ENCODE peak calls at places on chromosomes 6 and 20, in nine cellular contexts. O, N, S, H, L, V, C, K and T are unnamed samples.

GRCh38 chr6:118860880-118861279 is 33.1 kb upstream of the ASF1A start:
- DNase-seq in O (no peak), N (no peak), S (no peak), H (no peak), L (no peak), V (no peak), C (no peak), K (peak), T (no peak)

GRCh38 chr20:63016514-63017075 is 9.8 kb upstream of the BHLHE23 start:
- DNase-seq in O (no peak), N (no peak), S (peak), H (no peak), L (no peak), V (no peak), C (no peak), K (no peak), T (no peak)

GRCh38 chr6:150646228-150646627 is 46.5 kb downstream of the PLEKHG1 start:
- DNase-seq in O (no peak), N (no peak), S (no peak), H (no peak), L (no peak), V (no peak), C (no peak), K (no peak), T (no peak)

GRCh38 chr6:170088349-170088951 is 202.4 kb downstream of the DLL1 start:
- DNase-seq in O (peak), N (no peak), S (peak), H (no peak), L (peak), V (peak), C (no peak), K (no peak), T (peak)

GRCh38 chr6:14082287-14082686 is 35.3 kb upstream of the CD83 start:
- DNase-seq in O (no peak), N (no peak), S (no peak), H (no peak), L (no peak), V (no peak), C (no peak), K (no peak), T (no peak)

GRCh38 chr6:170212956-170213636 is 77.8 kb downstream of the DLL1 start:
- DNase-seq in O (no peak), N (no peak), S (no peak), H (no peak), L (no peak), V (no peak), C (no peak), K (no peak), T (peak)

GRCh38 chr6:144758602-144759001 is 473.5 kb downstream of the UTRN start:
- DNase-seq in O (no peak), N (peak), S (no peak), H (peak), L (no peak), V (no peak), C (no peak), K (no peak), T (no peak)

GRCh38 chr20:48616481-48616880 is 211.3 kb downstream of the PREX1 start:
- DNase-seq in O (no peak), N (no peak), S (peak), H (no peak), L (no peak), V (peak), C (no peak), K (no peak), T (no peak)

GRCh38 chr6:43471399-43471798 is 6.0 kb upstream of the TJAP1 start:
- DNase-seq in O (no peak), N (no peak), S (no peak), H (no peak), L (no peak), V (no peak), C (no peak), K (no peak), T (no peak)

GRCh38 chr6:21005816-21006553 is 471.7 kb downstream of the CDKAL1 start:
- DNase-seq in O (peak), N (peak), S (no peak), H (peak), L (no peak), V (no peak), C (no peak), K (peak), T (no peak)

GRCh38 chr6:117677553-117678131 is 2.4 kb downstream of the NUS1 start:
- DNase-seq in O (no peak), N (peak), S (no peak), H (peak), L (no peak), V (no peak), C (no peak), K (no peak), T (no peak)

GRCh38 chr6:168038576-168039140 is 40.4 kb downstream of the FRMD1 start:
- DNase-seq in O (no peak), N (no peak), S (no peak), H (no peak), L (no peak), V (no peak), C (no peak), K (no peak), T (no peak)

GRCh38 chr20:2942439-2942838 is 69.2 kb downstream of the PTPRA start:
- DNase-seq in O (no peak), N (peak), S (no peak), H (peak), L (no peak), V (no peak), C (no peak), K (no peak), T (no peak)

GRCh38 chr6:79513111-79513510 is 24.1 kb downstream of the LCA5 start:
- DNase-seq in O (no peak), N (no peak), S (no peak), H (no peak), L (no peak), V (no peak), C (no peak), K (no peak), T (no peak)

GRCh38 chr6:146381486-146381885 is 162.1 kb upstream of the RAB32 start:
- DNase-seq in O (no peak), N (peak), S (no peak), H (no peak), L (no peak), V (no peak), C (no peak), K (no peak), T (no peak)

GRCh38 chr20:1844723-1845523 is 50.3 kb upstream of the SIRPA start:
- DNase-seq in O (peak), N (peak), S (peak), H (peak), L (no peak), V (no peak), C (no peak), K (peak), T (no peak)

GRCh38 chr6:81450180-81450579 is 302.3 kb downstream of the TENT5A start:
- DNase-seq in O (peak), N (peak), S (no peak), H (peak), L (no peak), V (no peak), C (no peak), K (peak), T (no peak)

GRCh38 chr6:34237722-34238506 is 1.2 kb downstream of the HMGA1 start:
- DNase-seq in O (peak), N (peak), S (peak), H (no peak), L (no peak), V (no peak), C (peak), K (peak), T (peak)

GRCh38 chr6:131795366-131795765 is 12.5 kb upstream of the ENPP1 start:
- DNase-seq in O (no peak), N (no peak), S (no peak), H (no peak), L (no peak), V (no peak), C (no peak), K (no peak), T (no peak)

GRCh38 chr20:56897318-56897962 is 268.3 kb downstream of the TFAP2C start:
- DNase-seq in O (no peak), N (no peak), S (no peak), H (no peak), L (no peak), V (no peak), C (no peak), K (no peak), T (no peak)

GRCh38 chr6:133241088-133241900 is at the start of gene EYA4:
- DNase-seq in O (no peak), N (peak), S (no peak), H (peak), L (no peak), V (no peak), C (no peak), K (no peak), T (peak)

GRCh38 chr6:12060780-12061619 is 48.9 kb downstream of the HIVEP1 start:
- DNase-seq in O (peak), N (peak), S (peak), H (peak), L (no peak), V (no peak), C (peak), K (peak), T (no peak)

GRCh38 chr6:138428943-138429616 is 25.1 kb downstream of the HEBP2 start:
- DNase-seq in O (peak), N (peak), S (no peak), H (peak), L (no peak), V (no peak), C (no peak), K (peak), T (no peak)

GRCh38 chr6:67285770-67286495 is 1349.1 kb upstream of the ADGRB3 start:
- DNase-seq in O (no peak), N (peak), S (no peak), H (peak), L (no peak), V (no peak), C (no peak), K (no peak), T (no peak)

GRCh38 chr20:21395666-21396044 is 1.7 kb downstream of the NKX2-4 start:
- DNase-seq in O (peak), N (no peak), S (no peak), H (no peak), L (no peak), V (no peak), C (peak), K (no peak), T (peak)

GRCh38 chr6:91299544-91300491 is 712.9 kb upstream of the MAP3K7 start:
- DNase-seq in O (no peak), N (peak), S (no peak), H (peak), L (no peak), V (no peak), C (no peak), K (peak), T (no peak)

GRCh38 chr20:45823949-45824835 is 2.9 kb downstream of the TNNC2 start:
- DNase-seq in O (peak), N (peak), S (peak), H (peak), L (no peak), V (no peak), C (peak), K (peak), T (no peak)

GRCh38 chr6:134414793-134415192 is 96.9 kb upstream of the SGK1 start:
- DNase-seq in O (no peak), N (no peak), S (no peak), H (no peak), L (no peak), V (no peak), C (no peak), K (no peak), T (no peak)

GRCh38 chr20:49937023-49937929 is 1.1 kb downstream of the RNF114 start:
- DNase-seq in O (peak), N (no peak), S (no peak), H (no peak), L (no peak), V (no peak), C (no peak), K (peak), T (no peak)

GRCh38 chr20:14721926-14722325 is 384.5 kb upstream of the FLRT3 start:
- DNase-seq in O (no peak), N (peak), S (no peak), H (no peak), L (no peak), V (no peak), C (no peak), K (no peak), T (no peak)

GRCh38 chr6:155093430-155093829 is 98.3 kb downstream of the TIAM2 start:
- DNase-seq in O (no peak), N (no peak), S (no peak), H (no peak), L (no peak), V (no peak), C (no peak), K (peak), T (no peak)

GRCh38 chr6:55568779-55569439 is 10.1 kb downstream of the HMGCLL1 start:
- DNase-seq in O (no peak), N (peak), S (no peak), H (peak), L (no peak), V (no peak), C (no peak), K (no peak), T (no peak)

GRCh38 chr6:34478796-34479195 is 12.9 kb downstream of the PACSIN1 start:
- DNase-seq in O (no peak), N (no peak), S (no peak), H (no peak), L (no peak), V (no peak), C (no peak), K (no peak), T (no peak)

GRCh38 chr6:33908025-33908424 is 104.2 kb upstream of the MLN start:
- DNase-seq in O (peak), N (no peak), S (no peak), H (no peak), L (no peak), V (no peak), C (no peak), K (no peak), T (no peak)

GRCh38 chr6:169229611-169230321 is 23.9 kb downstream of the THBS2 start:
- DNase-seq in O (no peak), N (peak), S (no peak), H (no peak), L (peak), V (no peak), C (no peak), K (no peak), T (no peak)

GRCh38 chr6:24825130-24825630 is 26.5 kb upstream of the ARMH2 start:
- DNase-seq in O (no peak), N (no peak), S (no peak), H (no peak), L (no peak), V (no peak), C (no peak), K (no peak), T (no peak)

GRCh38 chr6:166488081-166488685 is 98.3 kb downstream of the RAMACL start:
- DNase-seq in O (peak), N (peak), S (peak), H (peak), L (no peak), V (no peak), C (peak), K (peak), T (no peak)

GRCh38 chr6:43774776-43775583 is 5.0 kb downstream of the VEGFA start:
- DNase-seq in O (peak), N (peak), S (peak), H (peak), L (no peak), V (peak), C (peak), K (peak), T (peak)

GRCh38 chr6:35025241-35026188 is 115.6 kb downstream of the TCP11 start:
- DNase-seq in O (no peak), N (peak), S (no peak), H (no peak), L (no peak), V (no peak), C (no peak), K (no peak), T (no peak)

GRCh38 chr20:32050851-32051556 is 1.0 kb upstream of the HCK start:
- DNase-seq in O (peak), N (no peak), S (peak), H (no peak), L (no peak), V (no peak), C (no peak), K (peak), T (no peak)

GRCh38 chr6:89311530-89311852 is 3.6 kb downstream of the GABRR2 start:
- DNase-seq in O (no peak), N (no peak), S (no peak), H (no peak), L (no peak), V (no peak), C (no peak), K (no peak), T (no peak)

GRCh38 chr6:89314692-89315091 is 407 bp downstream of the GABRR2 start:
- DNase-seq in O (no peak), N (no peak), S (no peak), H (no peak), L (no peak), V (no peak), C (no peak), K (no peak), T (no peak)

GRCh38 chr6:89310929-89311328 is 4.2 kb downstream of the GABRR2 start:
- DNase-seq in O (no peak), N (no peak), S (no peak), H (no peak), L (no peak), V (no peak), C (no peak), K (no peak), T (no peak)

GRCh38 chr6:89313006-89313405 is 2.1 kb downstream of the GABRR2 start:
- DNase-seq in O (no peak), N (peak), S (no peak), H (peak), L (no peak), V (no peak), C (no peak), K (no peak), T (no peak)

GRCh38 chr6:89311853-89312531 is 3.1 kb downstream of the GABRR2 start:
- DNase-seq in O (no peak), N (peak), S (peak), H (peak), L (peak), V (no peak), C (no peak), K (peak), T (peak)
- TF ChIP-seq CTCF in O (no peak), N (peak), S (peak), H (peak), L (no peak), V (no peak), C (no peak), K (no peak), T (no peak)

GRCh38 chr6:88238065-88238464 is 71.9 kb upstream of the CNR1 start:
- DNase-seq in O (peak), N (peak), S (no peak), H (no peak), L (no peak), V (no peak), C (no peak), K (peak), T (no peak)
- TF ChIP-seq CTCF in O (peak), N (peak), S (peak), H (no peak), L (no peak), V (no peak), C (no peak), K (no peak), T (peak)

GRCh38 chr20:38986663-38987062 is 24.5 kb downstream of the DHX35 start:
- DNase-seq in O (peak), N (peak), S (no peak), H (peak), L (no peak), V (no peak), C (no peak), K (no peak), T (no peak)
- TF ChIP-seq CTCF in O (peak), N (no peak), S (no peak), H (peak), L (no peak), V (no peak), C (no peak), K (no peak), T (no peak)

GRCh38 chr6:23414922-23415321 is 711.1 kb upstream of the NRSN1 start:
- DNase-seq in O (no peak), N (no peak), S (no peak), H (no peak), L (no peak), V (no peak), C (no peak), K (no peak), T (no peak)

GRCh38 chr6:23412770-23413169 is 713.2 kb upstream of the NRSN1 start:
- DNase-seq in O (no peak), N (no peak), S (no peak), H (no peak), L (no peak), V (no peak), C (no peak), K (no peak), T (no peak)

GRCh38 chr6:23413327-23414203 is 712.5 kb upstream of the NRSN1 start:
- DNase-seq in O (no peak), N (no peak), S (no peak), H (peak), L (no peak), V (no peak), C (no peak), K (no peak), T (no peak)

GRCh38 chr6:23415819-23416427 is 710.1 kb upstream of the NRSN1 start:
- DNase-seq in O (peak), N (no peak), S (no peak), H (no peak), L (no peak), V (no peak), C (no peak), K (no peak), T (no peak)

DNA sequence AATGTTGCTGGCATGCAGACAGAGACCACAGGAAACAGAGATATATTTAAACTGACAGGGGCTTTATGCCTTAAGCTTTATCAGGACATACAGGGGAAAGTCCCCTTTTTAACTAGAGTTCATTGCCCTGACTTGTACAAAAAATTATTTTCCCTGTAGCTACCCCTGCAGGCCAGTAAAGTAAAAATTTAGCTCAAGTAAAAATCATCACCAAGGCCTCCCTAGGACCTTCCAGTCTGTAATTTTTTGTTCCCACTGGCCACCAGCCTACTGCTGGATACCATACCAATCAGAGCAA is 711.9 kb upstream of the NRSN1 start:
- DNase-seq in O (peak), N (peak), S (no peak), H (peak), L (no peak), V (no peak), C (no peak), K (no peak), T (no peak)
- TF ChIP-seq CTCF in O (peak), N (peak), S (no peak), H (peak), L (no peak), V (no peak), C (no peak), K (no peak), T (peak)